ENCODE peak calls at places on chromosomes 7 and 10, in nine cellular contexts. P is NB4, Z is uterus, F is Peyer's patch, E is ovary, A is spleen, I is sigmoid colon, R is adrenal gland, S is transverse colon. O is an unnamed sample.

GRCh38 chr7:103148994-103149807 is at the start of gene NAPEPLD:
- DNase-seq in P (peak), Z (peak), F (peak), E (peak), A (peak), I (peak), R (peak), S (peak), O (peak)

GRCh38 chr10:118729641-118730258 is 25.0 kb downstream of the CACUL1 start:
- DNase-seq in P (peak), Z (no peak), F (no peak), E (no peak), A (no peak), I (no peak), R (no peak), S (no peak), O (no peak)

GRCh38 chr7:151128716-151129115 is 38.8 kb downstream of the GBX1 start:
- DNase-seq in P (no peak), Z (no peak), F (no peak), E (peak), A (no peak), I (no peak), R (no peak), S (no peak), O (no peak)

GRCh38 chr7:104135760-104136558 is 71.9 kb downstream of the ORC5 start:
- DNase-seq in P (no peak), Z (no peak), F (no peak), E (no peak), A (no peak), I (no peak), R (no peak), S (no peak), O (no peak)

GRCh38 chr7:107045980-107046379 is 1.5 kb downstream of the PRKAR2B start:
- DNase-seq in P (peak), Z (no peak), F (no peak), E (no peak), A (no peak), I (no peak), R (no peak), S (no peak), O (no peak)

GRCh38 chr7:7969306-7970112 is 913 bp downstream of the GLCCI1 start:
- DNase-seq in P (peak), Z (peak), F (peak), E (peak), A (peak), I (peak), R (peak), S (peak), O (peak)

GRCh38 chr7:77989981-77990566 is 191.5 kb downstream of the PHTF2 start:
- DNase-seq in P (peak), Z (no peak), F (peak), E (no peak), A (no peak), I (no peak), R (no peak), S (peak), O (no peak)

GRCh38 chr10:12510566-12510965 is 161.2 kb downstream of the CAMK1D start:
- DNase-seq in P (no peak), Z (no peak), F (no peak), E (no peak), A (no peak), I (no peak), R (no peak), S (no peak), O (no peak)

GRCh38 chr7:30422922-30423321 is 55.7 kb downstream of the NOD1 start:
- DNase-seq in P (no peak), Z (no peak), F (no peak), E (no peak), A (no peak), I (peak), R (no peak), S (no peak), O (no peak)

GRCh38 chr7:31488562-31489203 is 25.2 kb upstream of the ITPRID1 start:
- DNase-seq in P (peak), Z (no peak), F (peak), E (no peak), A (no peak), I (no peak), R (peak), S (peak), O (no peak)

GRCh38 chr10:90963331-90963730 is 42.4 kb upstream of the ANKRD1 start:
- DNase-seq in P (no peak), Z (no peak), F (no peak), E (no peak), A (no peak), I (no peak), R (no peak), S (no peak), O (no peak)

GRCh38 chr10:22713853-22714523 is 390 bp downstream of the PIP4K2A start:
- DNase-seq in P (peak), Z (no peak), F (no peak), E (peak), A (peak), I (peak), R (peak), S (peak), O (no peak)

GRCh38 chr7:14754631-14755030 is 147.9 kb downstream of the DGKB start:
- DNase-seq in P (no peak), Z (no peak), F (no peak), E (no peak), A (no peak), I (no peak), R (no peak), S (no peak), O (no peak)

GRCh38 chr10:118564652-118565051 is 30.8 kb downstream of the PRLHR start:
- DNase-seq in P (no peak), Z (no peak), F (no peak), E (no peak), A (no peak), I (no peak), R (no peak), S (no peak), O (no peak)

GRCh38 chr10:13087601-13087985 is 12.4 kb upstream of the OPTN start:
- DNase-seq in P (no peak), Z (no peak), F (no peak), E (no peak), A (no peak), I (no peak), R (no peak), S (no peak), O (no peak)

GRCh38 chr10:73017955-73018480 is 63.4 kb upstream of the PLA2G12B start:
- DNase-seq in P (no peak), Z (no peak), F (no peak), E (no peak), A (no peak), I (no peak), R (no peak), S (no peak), O (peak)

GRCh38 chr7:27198138-27198841 is 1.6 kb downstream of the HOXA13 start:
- DNase-seq in P (peak), Z (no peak), F (peak), E (no peak), A (no peak), I (no peak), R (peak), S (no peak), O (no peak)
- H3K4me3 ChIP-seq in P (peak), Z (peak), F (no peak), E (peak), A (no peak), I (peak), R (no peak), S (peak), O (peak)

GRCh38 chr7:6256709-6257535 is 15.5 kb downstream of the CYTH3 start:
- DNase-seq in P (peak), Z (no peak), F (no peak), E (no peak), A (peak), I (no peak), R (no peak), S (peak), O (peak)
- TF ChIP-seq POLR2A in P (no peak), Z (no peak), F (no peak), E (no peak), A (no peak), I (no peak), R (no peak), S (no peak), O (no peak)

GRCh38 chr10:30502266-30503058 is 68.5 kb downstream of the MAP3K8 start:
- DNase-seq in P (peak), Z (no peak), F (no peak), E (no peak), A (peak), I (no peak), R (no peak), S (peak), O (no peak)
- H3K4me3 ChIP-seq in P (no peak), Z (no peak), F (no peak), E (no peak), A (no peak), I (no peak), R (no peak), S (no peak), O (no peak)

GRCh38 chr7:20735346-20736065 is 51.2 kb downstream of the SP8 start:
- DNase-seq in P (no peak), Z (no peak), F (no peak), E (no peak), A (no peak), I (no peak), R (no peak), S (no peak), O (no peak)
- TF ChIP-seq POLR2A in P (no peak), Z (no peak), F (no peak), E (no peak), A (no peak), I (no peak), R (no peak), S (no peak), O (no peak)

O was measured in gastrocnemius medialis.